ENCODE peak calls at places on chromosomes 3 and 15, in four cellular contexts. R is K562, X is GM12878, S is HepG2. M is an unnamed sample.

GRCh38 chr3:110773413-110773954 is 298.1 kb upstream of the NECTIN3 start:
- DNase-seq in R (no peak), S (peak; percentile 99), X (no peak), M (peak; percentile 81)

GRCh38 chr15:70431854-70432253 is 331.5 kb downstream of the UACA start:
- DNase-seq in R (no peak), S (no peak), X (no peak), M (no peak)

GRCh38 chr3:52210550-52211046 is 12.6 kb downstream of the ALAS1 start:
- DNase-seq in S (peak; percentile 96), R (no peak), X (no peak), M (peak; percentile 25)

GRCh38 chr15:81046290-81046689 is 45.6 kb downstream of the TLNRD1 start:
- DNase-seq in X (no peak), R (no peak), S (no peak), M (no peak)

GRCh38 chr3:76765526-76765925 is 274.4 kb upstream of the ROBO2 start:
- DNase-seq in X (no peak), R (no peak), S (no peak), M (no peak)

GRCh38 chr3:53708001-53708621 is 138.1 kb downstream of the CHDH start:
- DNase-seq in S (no peak), X (no peak), R (no peak), M (no peak)

GRCh38 chr3:147943265-147943945 is 534.2 kb downstream of the ZIC1 start:
- DNase-seq in X (no peak), S (no peak), R (no peak), M (peak; percentile 36)

GRCh38 chr15:42457445-42458442 is 33.2 kb downstream of the ZNF106 start:
- DNase-seq in X (peak; percentile 45), S (no peak), R (no peak), M (no peak)

GRCh38 chr15:66864086-66864830 is 162.2 kb downstream of the SMAD6 start:
- DNase-seq in X (no peak), R (no peak), S (no peak), M (no peak)

GRCh38 chr15:25967120-25967519 is 104.0 kb upstream of the ATP10A start:
- DNase-seq in X (no peak), R (no peak), S (no peak), M (peak; percentile 2)

GRCh38 chr3:71245052-71245488 is 338.5 kb downstream of the FOXP1 start:
- DNase-seq in S (peak; percentile 82), R (no peak), X (no peak), M (no peak)

GRCh38 chr3:189941679-189942078 is 179.0 kb downstream of the P3H2 start:
- DNase-seq in R (no peak), X (no peak), S (peak; percentile 79), M (peak; percentile 87)

GRCh38 chr15:101561584-101561906 is 72.0 kb upstream of the PCSK6 start:
- DNase-seq in R (no peak), S (no peak), X (no peak), M (no peak)

GRCh38 chr3:21672303-21672702 is 78.7 kb downstream of the ZNF385D start:
- DNase-seq in R (no peak), S (no peak), X (no peak), M (no peak)
- TF ChIP-seq CHD4 in R (no peak), S (no peak), X (no peak), M (no peak)

GRCh38 chr15:68787609-68788264 is 33.0 kb downstream of the ANP32A start:
- DNase-seq in X (no peak), R (no peak), S (no peak), M (no peak)
- TF ChIP-seq CHD4 in X (no peak), R (no peak), S (no peak), M (no peak)

GRCh38 chr3:101676765-101677435 is at the start of gene ZBTB11:
- DNase-seq in R (peak; percentile 81), S (peak; percentile 99), X (peak; percentile 99), M (peak; percentile 100)
- TF ChIP-seq CHD4 in R (no peak), S (no peak), X (no peak), M (no peak)

GRCh38 chr3:36681867-36682266 is 82.5 kb downstream of the DCLK3 start:
- DNase-seq in S (no peak), R (no peak), X (no peak), M (no peak)
- TF ChIP-seq CHD4 in S (no peak), R (no peak), X (no peak), M (no peak)

GRCh38 chr3:193901007-193901406 is 234.9 kb upstream of the HES1 start:
- DNase-seq in S (no peak), R (no peak), X (no peak), M (no peak)

GRCh38 chr3:193905541-193905940 is 230.4 kb upstream of the HES1 start:
- DNase-seq in X (no peak), S (no peak), R (no peak), M (no peak)

GRCh38 chr3:193903976-193904375 is 232.0 kb upstream of the HES1 start:
- DNase-seq in S (no peak), R (no peak), X (no peak), M (no peak)

GRCh38 chr3:193903257-193903807 is 232.6 kb upstream of the HES1 start:
- DNase-seq in S (no peak), X (no peak), R (no peak), M (no peak)

GRCh38 chr3:193902557-193903256 is 233.2 kb upstream of the HES1 start:
- DNase-seq in X (no peak), S (no peak), R (no peak), M (no peak)
- TF ChIP-seq CHD4 in X (no peak), S (no peak), R (no peak), M (no peak)

GRCh38 chr3:155412856-155413255 is 119.4 kb upstream of the STRIT1 start:
- DNase-seq in X (no peak), S (no peak), R (no peak), M (no peak)
- TF ChIP-seq CHD4 in X (no peak), S (no peak), R (no peak), M (no peak)

DNA sequence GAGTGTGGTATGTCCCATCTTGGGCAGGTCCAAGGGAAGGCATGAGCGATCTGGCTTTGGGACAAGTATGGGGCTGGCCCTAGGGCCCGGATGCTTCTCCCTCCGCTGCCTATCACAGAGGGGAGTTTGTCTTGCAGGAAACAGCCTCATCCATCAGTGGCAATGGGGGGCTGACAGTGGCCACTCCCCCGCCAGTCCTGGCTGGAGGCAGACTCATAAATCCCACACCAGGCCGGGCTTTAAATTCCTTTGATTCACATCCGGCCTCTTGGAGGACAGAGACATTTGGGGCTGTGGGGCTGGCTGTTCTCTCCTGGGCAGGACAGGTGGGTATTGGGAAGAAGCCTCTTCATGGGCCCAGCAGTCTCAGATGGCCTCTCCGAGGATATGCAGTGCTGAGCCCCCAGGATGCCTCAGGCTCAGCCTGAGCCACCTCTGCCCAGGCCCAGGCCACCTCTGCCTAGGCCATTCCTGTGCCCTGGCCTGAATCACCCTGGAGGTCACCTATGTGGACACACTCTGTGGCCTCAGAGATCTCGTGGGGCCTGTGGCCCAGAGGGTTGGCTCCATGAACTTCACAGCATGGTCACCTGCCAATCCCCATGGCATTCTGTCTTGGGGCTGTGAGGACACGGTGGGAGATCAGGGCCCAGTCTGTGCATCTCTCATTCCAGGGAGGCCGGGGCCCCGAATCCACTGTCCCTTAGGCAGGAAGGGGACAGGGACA is 84.2 kb upstream of the GOLGA6L4 start:
- DNase-seq in X (no peak), S (no peak), R (no peak), M (no peak)
- TF ChIP-seq CHD4 in X (no peak), S (no peak), R (no peak), M (no peak)

DNA sequence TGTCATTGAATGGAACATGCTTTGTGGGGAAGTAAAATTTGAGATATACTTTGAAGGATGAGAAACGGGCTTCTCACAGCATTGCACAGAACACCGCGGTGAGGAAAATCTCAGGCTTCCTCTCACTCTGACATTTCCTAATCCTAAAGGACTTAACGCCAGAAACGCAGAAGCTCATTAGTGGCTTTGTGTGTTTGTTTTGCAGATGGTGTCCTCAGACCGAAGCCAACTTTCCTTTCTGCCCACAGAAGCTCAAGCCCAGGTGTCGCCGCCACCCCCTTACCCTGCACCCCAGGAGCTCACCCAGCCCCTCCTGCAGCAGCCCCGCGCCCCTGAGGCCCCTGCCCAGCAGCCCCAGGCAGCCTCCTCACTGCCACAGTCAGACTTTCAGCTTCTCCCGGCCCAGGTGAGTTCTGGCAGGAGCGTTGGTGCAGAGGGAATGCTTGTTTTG is 78.9 kb upstream of the BLM start:
- DNase-seq in R (no peak), X (no peak), S (no peak), M (no peak)
- TF ChIP-seq CHD4 in R (no peak), X (no peak), S (no peak), M (no peak)

DNA sequence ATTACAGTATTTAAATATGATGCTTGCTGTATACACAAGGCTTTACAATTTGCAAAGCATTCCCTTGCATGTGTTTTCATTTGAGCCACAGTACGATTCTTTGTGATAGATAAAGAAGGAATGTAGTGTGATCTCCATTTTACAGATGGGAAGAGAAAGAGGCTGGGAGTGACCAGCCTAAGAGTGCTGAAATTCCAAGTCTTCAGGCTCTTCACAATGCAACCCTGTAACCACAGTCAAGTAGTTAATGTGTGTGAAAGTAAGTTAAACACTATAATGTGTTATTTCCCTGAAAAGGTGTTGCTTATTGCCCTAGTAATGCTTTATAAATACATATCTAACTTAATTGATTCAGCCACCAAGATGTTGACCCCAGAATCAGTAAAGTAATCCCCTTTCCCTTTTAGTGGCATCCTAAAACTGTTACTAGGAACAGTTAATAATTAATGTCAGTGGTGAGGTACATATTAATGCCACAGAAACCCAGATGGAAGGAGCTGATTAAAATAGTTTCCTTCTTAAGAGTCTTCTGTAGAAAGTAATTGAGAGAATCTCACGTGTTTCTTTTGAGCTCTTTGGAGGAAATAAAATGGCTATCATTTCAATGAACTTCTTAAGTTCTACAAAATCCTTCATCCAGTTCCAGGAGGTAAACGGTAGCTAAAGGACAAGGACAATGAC is 110.5 kb downstream of the IL12A start:
- DNase-seq in R (no peak), X (no peak), S (no peak), M (no peak)
- TF ChIP-seq CHD4 in R (no peak), X (no peak), S (no peak), M (no peak)